ENCODE peak calls at places on chromosomes 7 and 10, in seven cellular contexts. One of them, this sample, is unnamed.

GRCh38 chr7:2154121-2154520 is 78.6 kb downstream of the MAD1L1 start:
- DNase-seq in heart left ventricle: no peak
- DNase-seq in sigmoid colon: peak; percentile 4
- DNase-seq in fibroblast of pulmonary artery: no peak
- DNase-seq in testis: no peak
- DNase-seq in AG04450: no peak
- DNase-seq in epithelial cell of esophagus: no peak
- DNase-seq in this sample: no peak

GRCh38 chr7:143214789-143215679 is 6.8 kb upstream of the TAS2R40 start:
- DNase-seq in heart left ventricle: no peak
- DNase-seq in sigmoid colon: peak; percentile 71
- DNase-seq in fibroblast of pulmonary artery: peak; percentile 93
- DNase-seq in testis: peak; percentile 72
- DNase-seq in AG04450: peak; percentile 71
- DNase-seq in epithelial cell of esophagus: peak; percentile 84
- DNase-seq in this sample: peak; percentile 49

GRCh38 chr7:50306491-50307367 is 2.2 kb downstream of the IKZF1 start:
- DNase-seq in heart left ventricle: no peak
- DNase-seq in sigmoid colon: no peak
- DNase-seq in fibroblast of pulmonary artery: no peak
- DNase-seq in testis: no peak
- DNase-seq in AG04450: no peak
- DNase-seq in epithelial cell of esophagus: no peak
- DNase-seq in this sample: no peak

GRCh38 chr7:151552352-151553028 is 32.8 kb upstream of the RHEB start:
- DNase-seq in heart left ventricle: no peak
- DNase-seq in sigmoid colon: peak; percentile 84
- DNase-seq in fibroblast of pulmonary artery: no peak
- DNase-seq in testis: no peak
- DNase-seq in AG04450: no peak
- DNase-seq in epithelial cell of esophagus: peak; percentile 93
- DNase-seq in this sample: no peak

GRCh38 chr7:128910569-128910945 is at the start of gene KCP:
- DNase-seq in heart left ventricle: no peak
- DNase-seq in sigmoid colon: peak; percentile 56
- DNase-seq in fibroblast of pulmonary artery: no peak
- DNase-seq in testis: no peak
- DNase-seq in AG04450: no peak
- DNase-seq in epithelial cell of esophagus: no peak
- DNase-seq in this sample: no peak

GRCh38 chr7:32059289-32060045 is 10.7 kb downstream of the PDE1C start:
- DNase-seq in heart left ventricle: no peak
- DNase-seq in sigmoid colon: no peak
- DNase-seq in fibroblast of pulmonary artery: no peak
- DNase-seq in testis: no peak
- DNase-seq in AG04450: no peak
- DNase-seq in epithelial cell of esophagus: no peak
- DNase-seq in this sample: no peak

GRCh38 chr10:102133373-102134195 is 744 bp downstream of the PPRC1 start:
- DNase-seq in heart left ventricle: peak; percentile 84
- DNase-seq in sigmoid colon: peak; percentile 90
- DNase-seq in fibroblast of pulmonary artery: peak; percentile 73
- DNase-seq in testis: peak; percentile 88
- DNase-seq in AG04450: peak; percentile 46
- DNase-seq in epithelial cell of esophagus: peak; percentile 93
- DNase-seq in this sample: peak; percentile 81

GRCh38 chr7:73789051-73789450 is 19.0 kb upstream of the CLDN3 start:
- DNase-seq in heart left ventricle: no peak
- DNase-seq in sigmoid colon: no peak
- DNase-seq in fibroblast of pulmonary artery: no peak
- DNase-seq in testis: no peak
- DNase-seq in AG04450: no peak
- DNase-seq in epithelial cell of esophagus: no peak
- DNase-seq in this sample: no peak

GRCh38 chr10:19750972-19751371 is 65.3 kb upstream of the PLXDC2 start:
- DNase-seq in heart left ventricle: no peak
- DNase-seq in sigmoid colon: no peak
- DNase-seq in fibroblast of pulmonary artery: no peak
- DNase-seq in testis: no peak
- DNase-seq in AG04450: no peak
- DNase-seq in epithelial cell of esophagus: no peak
- DNase-seq in this sample: no peak

GRCh38 chr10:19749185-19749729 is 67.0 kb upstream of the PLXDC2 start:
- DNase-seq in heart left ventricle: no peak
- DNase-seq in sigmoid colon: no peak
- DNase-seq in fibroblast of pulmonary artery: peak; percentile 46
- DNase-seq in testis: no peak
- DNase-seq in AG04450: no peak
- DNase-seq in epithelial cell of esophagus: no peak
- DNase-seq in this sample: no peak

DNA sequence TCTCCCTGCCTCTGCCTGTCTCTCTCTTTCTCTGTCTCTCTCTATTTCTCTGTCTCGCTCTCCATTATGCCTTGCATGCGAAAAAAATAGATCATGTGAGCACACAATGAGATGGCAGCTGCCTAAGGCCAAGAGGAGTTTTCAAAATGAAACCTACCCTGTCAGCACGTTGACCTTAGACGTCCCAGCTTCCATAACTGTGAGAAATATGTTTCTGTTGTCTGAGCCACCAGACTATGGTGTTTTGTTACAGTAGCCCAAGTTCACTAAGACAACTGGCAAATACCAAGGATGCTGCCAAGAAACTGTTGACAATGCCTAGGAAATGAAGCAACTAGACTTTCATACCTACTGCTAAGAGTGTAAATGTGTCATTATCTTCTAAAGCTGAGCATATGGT is 70.6 kb upstream of the PLXDC2 start:
- DNase-seq in heart left ventricle: no peak
- DNase-seq in sigmoid colon: no peak
- DNase-seq in fibroblast of pulmonary artery: peak; percentile 24
- DNase-seq in testis: no peak
- DNase-seq in AG04450: no peak
- DNase-seq in epithelial cell of esophagus: no peak
- DNase-seq in this sample: no peak
- H3K4me3 ChIP-seq in heart left ventricle: no peak overlapping the region
- H3K4me3 ChIP-seq in sigmoid colon: no peak overlapping the region
- H3K4me3 ChIP-seq in fibroblast of pulmonary artery: no peak overlapping the region
- H3K4me3 ChIP-seq in testis: no peak overlapping the region
- H3K4me3 ChIP-seq in AG04450: no peak overlapping the region
- H3K4me3 ChIP-seq in epithelial cell of esophagus: no peak overlapping the region
- H3K4me3 ChIP-seq in this sample: no peak overlapping the region

DNA sequence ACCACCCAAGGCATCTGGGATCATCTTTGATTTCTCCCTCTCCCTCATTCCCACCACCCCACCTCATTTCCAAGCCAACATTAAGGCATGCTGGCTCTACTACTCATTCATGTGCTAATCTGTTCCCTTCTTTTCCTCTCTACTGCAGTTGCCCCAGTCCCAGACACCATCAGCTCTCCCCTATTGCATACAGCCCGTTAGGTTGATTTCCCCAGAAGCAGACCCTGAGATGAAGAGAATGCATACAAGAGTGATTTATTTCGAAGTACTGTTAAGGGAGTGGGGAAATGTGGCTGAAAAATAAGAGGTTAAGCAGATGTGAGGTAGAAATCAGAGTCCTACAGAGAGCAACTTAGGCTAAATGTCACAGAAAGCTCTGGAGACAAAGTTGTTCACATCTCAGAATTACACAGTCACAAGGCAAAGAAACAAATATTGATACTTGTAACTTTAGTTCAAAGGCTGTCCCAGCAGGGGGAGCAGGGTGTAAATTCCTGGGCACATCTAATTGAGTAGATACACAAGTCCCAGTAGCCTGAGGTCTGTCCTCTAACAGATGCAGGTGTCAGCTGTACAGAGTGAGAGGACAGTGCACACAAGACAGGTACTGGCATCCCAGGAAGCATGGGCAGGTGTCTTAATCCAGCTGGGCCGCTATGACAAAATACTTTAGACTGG is 20.9 kb downstream of the AKR1D1 start:
- DNase-seq in heart left ventricle: no peak
- DNase-seq in sigmoid colon: no peak
- DNase-seq in fibroblast of pulmonary artery: peak; percentile 60
- DNase-seq in testis: peak; percentile 75
- DNase-seq in AG04450: no peak
- DNase-seq in epithelial cell of esophagus: peak; percentile 51
- DNase-seq in this sample: no peak
- TF ChIP-seq CTCF in heart left ventricle: peak; percentile 24
- TF ChIP-seq CTCF in sigmoid colon: no peak
- TF ChIP-seq CTCF in fibroblast of pulmonary artery: peak; percentile 63
- TF ChIP-seq CTCF in testis: no peak
- TF ChIP-seq CTCF in AG04450: peak; percentile 15
- TF ChIP-seq CTCF in epithelial cell of esophagus: peak; percentile 50
- TF ChIP-seq CTCF in this sample: no peak

GRCh38 chr7:124403112-124403511 is 362.5 kb downstream of the GPR37 start:
- DNase-seq in heart left ventricle: no peak
- DNase-seq in sigmoid colon: no peak
- DNase-seq in fibroblast of pulmonary artery: no peak
- DNase-seq in testis: no peak
- DNase-seq in AG04450: no peak
- DNase-seq in epithelial cell of esophagus: no peak
- DNase-seq in this sample: no peak
- H3K4me3 ChIP-seq in heart left ventricle: no peak overlapping the region
- H3K4me3 ChIP-seq in sigmoid colon: no peak overlapping the region
- H3K4me3 ChIP-seq in fibroblast of pulmonary artery: no peak overlapping the region
- H3K4me3 ChIP-seq in testis: no peak overlapping the region
- H3K4me3 ChIP-seq in AG04450: no peak overlapping the region
- H3K4me3 ChIP-seq in epithelial cell of esophagus: no peak overlapping the region
- H3K4me3 ChIP-seq in this sample: no peak overlapping the region

GRCh38 chr7:106962751-106963150 is 81.8 kb upstream of the PRKAR2B start:
- DNase-seq in heart left ventricle: no peak
- DNase-seq in sigmoid colon: no peak
- DNase-seq in fibroblast of pulmonary artery: no peak
- DNase-seq in testis: no peak
- DNase-seq in AG04450: no peak
- DNase-seq in epithelial cell of esophagus: no peak
- DNase-seq in this sample: no peak

GRCh38 chr7:106964455-106964854 is 80.0 kb upstream of the PRKAR2B start:
- DNase-seq in heart left ventricle: no peak
- DNase-seq in sigmoid colon: no peak
- DNase-seq in fibroblast of pulmonary artery: no peak
- DNase-seq in testis: no peak
- DNase-seq in AG04450: no peak
- DNase-seq in epithelial cell of esophagus: no peak
- DNase-seq in this sample: no peak

GRCh38 chr7:106957766-106958165 is 86.7 kb upstream of the PRKAR2B start:
- DNase-seq in heart left ventricle: no peak
- DNase-seq in sigmoid colon: no peak
- DNase-seq in fibroblast of pulmonary artery: no peak
- DNase-seq in testis: no peak
- DNase-seq in AG04450: no peak
- DNase-seq in epithelial cell of esophagus: peak; percentile 75
- DNase-seq in this sample: no peak

DNA sequence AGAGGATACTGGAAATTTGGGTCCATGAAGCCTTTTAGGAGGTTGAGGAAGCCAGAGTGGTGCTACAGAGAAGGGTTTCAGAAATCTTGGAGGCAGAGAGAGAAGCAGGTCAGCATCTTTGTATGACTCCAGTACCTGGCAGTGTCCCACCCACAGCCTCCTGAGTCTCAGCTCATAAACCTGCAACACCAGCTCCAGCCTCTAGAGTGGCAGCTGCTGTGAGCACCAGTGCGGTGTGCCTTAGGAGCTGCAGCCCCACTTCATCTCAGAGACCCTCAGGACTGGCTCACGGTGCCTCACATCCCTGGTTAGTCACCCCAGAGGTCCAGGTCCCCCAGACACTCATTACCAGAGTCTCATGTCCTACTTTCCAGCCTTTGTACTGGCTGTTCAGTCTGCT is 84.8 kb upstream of the PRKAR2B start:
- DNase-seq in heart left ventricle: no peak
- DNase-seq in sigmoid colon: no peak
- DNase-seq in fibroblast of pulmonary artery: no peak
- DNase-seq in testis: no peak
- DNase-seq in AG04450: no peak
- DNase-seq in epithelial cell of esophagus: peak; percentile 4
- DNase-seq in this sample: no peak
- TF ChIP-seq CTCF in heart left ventricle: no peak
- TF ChIP-seq CTCF in sigmoid colon: no peak
- TF ChIP-seq CTCF in fibroblast of pulmonary artery: peak; percentile 13
- TF ChIP-seq CTCF in testis: no peak
- TF ChIP-seq CTCF in AG04450: no peak
- TF ChIP-seq CTCF in epithelial cell of esophagus: peak; percentile 19
- TF ChIP-seq CTCF in this sample: no peak

GRCh38 chr10:62081322-62081945 is 179.9 kb downstream of the ARID5B start:
- DNase-seq in heart left ventricle: no peak
- DNase-seq in sigmoid colon: no peak
- DNase-seq in fibroblast of pulmonary artery: peak; percentile 47
- DNase-seq in testis: no peak
- DNase-seq in AG04450: no peak
- DNase-seq in epithelial cell of esophagus: no peak
- DNase-seq in this sample: no peak
- H3K4me3 ChIP-seq in heart left ventricle: no peak overlapping the region
- H3K4me3 ChIP-seq in sigmoid colon: no peak overlapping the region
- H3K4me3 ChIP-seq in fibroblast of pulmonary artery: no peak overlapping the region
- H3K4me3 ChIP-seq in testis: no peak overlapping the region
- H3K4me3 ChIP-seq in AG04450: peak overlapping the region; percentile 5
- H3K4me3 ChIP-seq in epithelial cell of esophagus: no peak overlapping the region
- H3K4me3 ChIP-seq in this sample: no peak overlapping the region

DNA sequence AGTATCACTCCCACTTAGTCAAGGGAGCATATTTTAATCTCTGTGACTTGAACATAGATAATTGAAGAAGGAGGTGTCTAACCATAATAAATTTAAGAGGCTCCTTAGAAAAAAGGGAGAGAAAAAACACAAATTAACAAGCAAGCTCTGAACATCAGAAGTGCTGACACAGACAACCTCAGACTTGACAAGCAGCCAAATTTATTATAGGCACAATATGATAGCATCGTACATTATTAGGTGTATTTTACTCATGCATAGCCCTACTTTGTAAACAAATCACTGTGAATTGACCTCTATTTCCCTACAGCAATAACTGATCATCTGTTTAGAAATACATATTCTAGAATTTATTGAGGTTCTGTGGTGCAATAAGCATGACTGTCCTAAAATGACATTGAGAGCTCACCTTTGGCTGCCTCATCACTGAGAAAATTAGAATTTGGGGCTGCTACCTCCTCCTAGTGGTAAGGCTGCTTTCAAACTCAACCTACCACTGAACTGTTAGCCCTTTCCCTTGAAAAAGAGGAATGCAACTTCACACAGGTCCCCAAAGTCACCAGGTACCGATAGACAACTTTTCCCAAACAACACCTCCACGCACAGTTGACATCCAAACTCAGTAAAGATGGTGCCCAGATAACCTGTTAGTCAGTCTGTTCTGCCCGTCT is 76.0 kb upstream of the SCIN start:
- DNase-seq in heart left ventricle: no peak
- DNase-seq in sigmoid colon: no peak
- DNase-seq in fibroblast of pulmonary artery: no peak
- DNase-seq in testis: no peak
- DNase-seq in AG04450: no peak
- DNase-seq in epithelial cell of esophagus: no peak
- DNase-seq in this sample: no peak
- TF ChIP-seq CTCF in heart left ventricle: no peak
- TF ChIP-seq CTCF in sigmoid colon: no peak
- TF ChIP-seq CTCF in fibroblast of pulmonary artery: no peak
- TF ChIP-seq CTCF in testis: no peak
- TF ChIP-seq CTCF in AG04450: peak; percentile 9
- TF ChIP-seq CTCF in epithelial cell of esophagus: peak; percentile 13
- TF ChIP-seq CTCF in this sample: no peak

This sample was measured in dorsolateral prefrontal cortex.